ENCODE peak calls at places on chromosome 2, in six cellular contexts. X is IMR-90, W is thoracic aorta, N is cardiac muscle cell, A is endothelial cell of umbilical vein, K is neuronal stem cell. B is an unnamed sample. For H3K27me3 and H3K4me1, the result is how much of the 10 kb centered on the place peaks cover.

GRCh38 chr2:113886479-113887383 is 3.2 kb upstream of the ACTR3 start:
- DNase-seq in X (peak), W (no peak), N (no peak), A (no peak), K (no peak), B (no peak)

GRCh38 chr2:120210234-120210781 is 12.9 kb downstream of the TMEM185B start:
- DNase-seq in X (no peak), W (no peak), N (no peak), A (no peak), K (no peak), B (no peak)

GRCh38 chr2:70888925-70889715 is 46.6 kb upstream of the ATP6V1B1 start:
- DNase-seq in X (no peak), W (no peak), N (peak), A (no peak), K (no peak), B (peak)

GRCh38 chr2:152573168-152573567 is 144.1 kb downstream of the PRPF40A start:
- DNase-seq in X (peak), W (no peak), N (no peak), A (no peak), K (no peak), B (no peak)

GRCh38 chr2:99836670-99837069 is 305.7 kb downstream of the AFF3 start:
- DNase-seq in X (no peak), W (no peak), N (no peak), A (no peak), K (no peak), B (no peak)

GRCh38 chr2:60553496-60553991 is at the start of gene BCL11A:
- DNase-seq in X (peak), W (no peak), N (peak), A (peak), K (no peak), B (peak)

GRCh38 chr2:112001136-112001764 is 53.8 kb upstream of the TMEM87B start:
- DNase-seq in X (no peak), W (no peak), N (no peak), A (peak), K (no peak), B (no peak)

GRCh38 chr2:154710685-154711084 is 12.2 kb downstream of the KCNJ3 start:
- DNase-seq in X (no peak), W (no peak), N (no peak), A (no peak), K (no peak), B (no peak)

GRCh38 chr2:44672431-44672830 is 269.1 kb upstream of the SIX3 start:
- DNase-seq in X (no peak), W (no peak), N (no peak), A (no peak), K (no peak), B (no peak)

GRCh38 chr2:96933528-96933927 is 52.9 kb downstream of the FAM178B start:
- DNase-seq in X (no peak), W (no peak), N (no peak), A (no peak), K (no peak), B (peak)

GRCh38 chr2:135311268-135311667 is 219.8 kb downstream of the ZRANB3 start:
- DNase-seq in X (no peak), W (no peak), N (no peak), A (no peak), K (no peak), B (no peak)

GRCh38 chr2:187586091-187586632 is 31.9 kb upstream of the TFPI start:
- DNase-seq in X (peak), W (no peak), N (no peak), A (peak), K (no peak), B (no peak)

GRCh38 chr2:172944794-172945510 is 130.7 kb upstream of the MAP3K20 start:
- DNase-seq in X (no peak), W (no peak), N (no peak), A (no peak), K (no peak), B (no peak)

GRCh38 chr2:15733867-15734765 is 142.4 kb downstream of the DDX1 start:
- DNase-seq in X (peak), W (no peak), N (no peak), A (peak), K (no peak), B (no peak)

GRCh38 chr2:84849271-84849952 is 31.5 kb downstream of the TRABD2A start:
- DNase-seq in X (peak), W (no peak), N (no peak), A (no peak), K (no peak), B (no peak)

GRCh38 chr2:160279813-160280465 is 79.9 kb upstream of the ITGB6 start:
- DNase-seq in X (peak), W (no peak), N (no peak), A (peak), K (no peak), B (no peak)

GRCh38 chr2:19140463-19141208 is 217.8 kb downstream of the OSR1 start:
- DNase-seq in X (peak), W (no peak), N (no peak), A (peak), K (no peak), B (no peak)

GRCh38 chr2:219078126-219078525 is 17.4 kb upstream of the IHH start:
- DNase-seq in X (no peak), W (no peak), N (no peak), A (no peak), K (no peak), B (no peak)

GRCh38 chr2:126990200-126990599 is 91.5 kb downstream of the TEX51 start:
- DNase-seq in X (no peak), W (no peak), N (no peak), A (no peak), K (no peak), B (no peak)

GRCh38 chr2:215441560-215442391 is 5.9 kb upstream of the FN1 start:
- DNase-seq in X (no peak), W (no peak), N (no peak), A (no peak), K (no peak), B (no peak)

GRCh38 chr2:240551809-240552208 is 6.0 kb downstream of the ANKMY1 start:
- DNase-seq in X (no peak), W (no peak), N (no peak), A (no peak), K (no peak), B (no peak)

GRCh38 chr2:43142921-43143438 is 83.4 kb downstream of the ZFP36L2 start:
- DNase-seq in X (no peak), W (no peak), N (no peak), A (no peak), K (no peak), B (no peak)

GRCh38 chr2:170713280-170714155 is 1.6 kb upstream of the SP5 start:
- DNase-seq in X (no peak), W (no peak), N (peak), A (no peak), K (no peak), B (peak)

GRCh38 chr2:216713691-216714411 is 18.5 kb upstream of the IGFBP5 start:
- DNase-seq in X (peak), W (peak), N (no peak), A (no peak), K (no peak), B (no peak)

GRCh38 chr2:230348792-230349191 is 21.8 kb downstream of the SP140L start:
- DNase-seq in X (no peak), W (no peak), N (no peak), A (no peak), K (no peak), B (no peak)

GRCh38 chr2:207768891-207769596 is 662 bp downstream of the FZD5 start:
- DNase-seq in X (no peak), W (no peak), N (peak), A (peak), K (peak), B (peak)

GRCh38 chr2:51350100-51350499 is 318.2 kb upstream of the NRXN1 start:
- DNase-seq in X (peak), W (no peak), N (no peak), A (peak), K (no peak), B (no peak)

GRCh38 chr2:177689623-177690022 is 297.1 kb downstream of the AGPS start:
- DNase-seq in X (no peak), W (no peak), N (no peak), A (no peak), K (no peak), B (peak)

GRCh38 chr2:239459056-239459455 is 58.2 kb upstream of the HDAC4 start:
- DNase-seq in X (no peak), W (no peak), N (no peak), A (no peak), K (no peak), B (no peak)

GRCh38 chr2:17518212-17519154 is at the start of gene RAD51AP2:
- DNase-seq in X (peak), W (peak), N (peak), A (peak), K (peak), B (peak)

GRCh38 chr2:104848526-104848925 is 5.4 kb upstream of the POU3F3 start:
- DNase-seq in X (no peak), W (no peak), N (no peak), A (no peak), K (no peak), B (no peak)

GRCh38 chr2:238064376-238064775 is 3.6 kb downstream of the SCLY start:
- DNase-seq in X (no peak), W (no peak), N (no peak), A (no peak), K (no peak), B (no peak)

GRCh38 chr2:236970656-236971010 is 115.1 kb upstream of the COPS8 start:
- DNase-seq in X (no peak), W (no peak), N (no peak), A (no peak), K (no peak), B (no peak)

GRCh38 chr2:71925268-71926097 is 222.2 kb downstream of the CYP26B1 start:
- DNase-seq in X (no peak), W (no peak), N (no peak), A (no peak), K (no peak), B (no peak)

GRCh38 chr2:46816151-46816845 is 99.3 kb downstream of the MCFD2 start:
- DNase-seq in X (no peak), W (no peak), N (no peak), A (no peak), K (no peak), B (no peak)

GRCh38 chr2:195202163-195202845 is 454.7 kb upstream of the SLC39A10 start:
- DNase-seq in X (peak), W (no peak), N (no peak), A (no peak), K (no peak), B (no peak)

GRCh38 chr2:36379710-36380448 is 24.3 kb downstream of the CRIM1 start:
- DNase-seq in X (peak), W (no peak), N (no peak), A (no peak), K (no peak), B (no peak)

GRCh38 chr2:201696151-201696659 is 2.2 kb downstream of the MPP4 start:
- DNase-seq in X (peak), W (no peak), N (no peak), A (peak), K (no peak), B (no peak)
- H3K27me3 ChIP-seq in X (under half), W (under half), N (under half), A (under half), K (under half), B (under half)

DNA sequence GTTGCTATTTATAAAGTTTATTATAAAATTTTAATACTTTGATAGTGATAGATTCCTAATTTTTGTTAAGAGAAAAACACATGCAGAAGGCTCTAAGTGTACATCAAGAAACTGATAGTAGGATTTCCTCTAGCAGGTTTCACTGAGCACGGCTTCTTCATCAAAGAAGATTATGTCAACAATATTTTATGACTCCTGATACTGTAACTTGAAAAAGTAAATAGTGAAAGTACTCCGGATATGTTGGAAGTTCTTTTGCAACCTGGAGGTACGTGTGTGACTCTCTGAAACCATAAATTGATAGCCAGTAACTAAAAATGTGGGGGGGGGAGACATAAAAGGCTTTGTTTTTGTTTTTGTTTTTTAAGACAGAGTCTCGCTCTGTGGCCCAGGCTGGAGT is 9.6 kb upstream of the GCG start:
- DNase-seq in X (no peak), W (no peak), N (no peak), A (no peak), K (no peak), B (no peak)
- H3K4me1 ChIP-seq in X (under half), W (under half), N (under half), A (under half), K (under half), B (under half)

DNA sequence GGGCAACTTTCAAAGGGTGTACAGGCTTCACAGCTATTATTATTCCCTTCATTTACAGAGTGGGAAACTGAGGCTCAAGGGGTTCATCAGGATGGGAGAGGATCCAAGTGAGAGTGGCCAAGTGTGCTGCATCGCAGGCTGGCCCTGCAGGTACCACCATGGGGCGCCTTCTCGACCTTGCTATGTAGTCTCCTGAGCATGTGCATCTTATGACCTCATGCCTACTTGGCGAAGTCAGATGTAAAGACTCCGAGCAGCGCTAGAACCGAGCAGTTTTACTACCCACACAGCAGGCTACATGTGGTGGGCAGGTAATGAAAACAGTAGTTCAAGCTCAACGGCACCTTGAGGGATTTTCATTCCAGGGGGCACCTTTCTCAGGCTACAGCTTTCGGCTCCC is 42.0 kb downstream of the TFCP2L1 start:
- DNase-seq in X (no peak), W (no peak), N (no peak), A (no peak), K (no peak), B (no peak)
- H3K27me3 ChIP-seq in X (half or more), W (under half), N (under half), A (under half), K (under half), B (under half)

DNA sequence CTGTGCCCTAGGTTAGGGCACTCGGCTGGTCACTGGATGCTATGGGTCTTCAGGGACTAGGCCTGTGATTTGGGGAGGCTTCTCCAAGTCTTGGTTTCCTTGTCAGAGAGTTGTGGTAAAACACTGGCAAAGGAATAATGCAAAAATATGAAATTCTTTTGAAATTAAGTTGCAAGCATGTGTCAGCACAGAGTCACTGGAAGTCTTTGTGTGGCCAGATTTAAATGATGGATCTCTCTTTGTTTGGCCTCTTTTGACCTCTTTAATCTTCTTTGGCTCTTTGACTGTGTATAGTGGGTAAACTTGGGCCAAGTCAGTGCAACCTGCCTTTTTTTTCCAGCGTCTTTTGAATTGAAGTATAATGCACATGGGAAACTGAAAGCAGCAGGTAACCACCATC is 12.1 kb downstream of the HK2 start:
- DNase-seq in X (peak), W (no peak), N (no peak), A (no peak), K (no peak), B (no peak)
- H3K4me1 ChIP-seq in X (half or more), W (half or more), N (half or more), A (under half), K (under half), B (under half)

B was measured in neural progenitor cell.